ENCODE peak calls at places on chromosomes 4 and X, in six cellular contexts. One of them, this sample, is unnamed.
A peak's percentile ranks its signal among the peaks of the same experiment; 100 is the strongest.

GRCh38 chr4:169062861-169063197 is 52.8 kb upstream of the CBR4 start:
- DNase-seq in occipital lobe: no peak
- DNase-seq in GM20000: no peak
- DNase-seq in H4: peak; percentile 15
- DNase-seq in stimulated activated CD4-positive, alpha-beta T cell treated with anti-CD3 and anti-CD28 coated beads, TNF-alpha, amount 100 ng/mL, for 48 hours: no peak
- DNase-seq in GM06990: no peak
- DNase-seq in this sample: no peak

GRCh38 chr4:90318208-90318607 is 191.0 kb downstream of the CCSER1 start:
- DNase-seq in occipital lobe: no peak
- DNase-seq in GM20000: no peak
- DNase-seq in H4: peak; percentile 86
- DNase-seq in stimulated activated CD4-positive, alpha-beta T cell treated with anti-CD3 and anti-CD28 coated beads, TNF-alpha, amount 100 ng/mL, for 48 hours: no peak
- DNase-seq in GM06990: no peak
- DNase-seq in this sample: peak; percentile 30

GRCh38 chr4:40916880-40917279 is 167.1 kb downstream of the NSUN7 start:
- DNase-seq in occipital lobe: no peak
- DNase-seq in GM20000: peak; percentile 61
- DNase-seq in H4: peak; percentile 50
- DNase-seq in stimulated activated CD4-positive, alpha-beta T cell treated with anti-CD3 and anti-CD28 coated beads, TNF-alpha, amount 100 ng/mL, for 48 hours: peak; percentile 46
- DNase-seq in GM06990: no peak
- DNase-seq in this sample: peak; percentile 28

GRCh38 chr4:117740736-117741135 is 293.6 kb upstream of the NDST3 start:
- DNase-seq in occipital lobe: no peak
- DNase-seq in GM20000: no peak
- DNase-seq in H4: no peak
- DNase-seq in stimulated activated CD4-positive, alpha-beta T cell treated with anti-CD3 and anti-CD28 coated beads, TNF-alpha, amount 100 ng/mL, for 48 hours: no peak
- DNase-seq in GM06990: no peak
- DNase-seq in this sample: no peak

GRCh38 chrX:96729868-96730643 is 45.4 kb downstream of the DIAPH2 start:
- DNase-seq in occipital lobe: no peak
- DNase-seq in GM20000: no peak
- DNase-seq in H4: no peak
- DNase-seq in stimulated activated CD4-positive, alpha-beta T cell treated with anti-CD3 and anti-CD28 coated beads, TNF-alpha, amount 100 ng/mL, for 48 hours: no peak
- DNase-seq in GM06990: no peak
- DNase-seq in this sample: no peak

GRCh38 chr4:181796502-181796901 is 446.7 kb upstream of the TENM3 start:
- DNase-seq in occipital lobe: no peak
- DNase-seq in GM20000: no peak
- DNase-seq in H4: peak; percentile 11
- DNase-seq in stimulated activated CD4-positive, alpha-beta T cell treated with anti-CD3 and anti-CD28 coated beads, TNF-alpha, amount 100 ng/mL, for 48 hours: no peak
- DNase-seq in GM06990: no peak
- DNase-seq in this sample: peak; percentile 79

GRCh38 chrX:53300157-53300556 is 18.8 kb upstream of the IQSEC2 start:
- DNase-seq in occipital lobe: no peak
- DNase-seq in GM20000: no peak
- DNase-seq in H4: no peak
- DNase-seq in stimulated activated CD4-positive, alpha-beta T cell treated with anti-CD3 and anti-CD28 coated beads, TNF-alpha, amount 100 ng/mL, for 48 hours: no peak
- DNase-seq in GM06990: no peak
- DNase-seq in this sample: no peak

GRCh38 chr4:2272026-2272827 is 10.3 kb upstream of the MXD4 start:
- DNase-seq in occipital lobe: no peak
- DNase-seq in GM20000: no peak
- DNase-seq in H4: no peak
- DNase-seq in stimulated activated CD4-positive, alpha-beta T cell treated with anti-CD3 and anti-CD28 coated beads, TNF-alpha, amount 100 ng/mL, for 48 hours: no peak
- DNase-seq in GM06990: no peak
- DNase-seq in this sample: no peak

GRCh38 chrX:102917801-102918200 is 19.3 kb upstream of the RAB40AL start:
- DNase-seq in occipital lobe: no peak
- DNase-seq in GM20000: no peak
- DNase-seq in H4: no peak
- DNase-seq in stimulated activated CD4-positive, alpha-beta T cell treated with anti-CD3 and anti-CD28 coated beads, TNF-alpha, amount 100 ng/mL, for 48 hours: no peak
- DNase-seq in GM06990: no peak
- DNase-seq in this sample: no peak

GRCh38 chrX:19627081-19627480 is 111.8 kb upstream of the MAP3K15 start:
- DNase-seq in occipital lobe: peak; percentile 10
- DNase-seq in GM20000: no peak
- DNase-seq in H4: no peak
- DNase-seq in stimulated activated CD4-positive, alpha-beta T cell treated with anti-CD3 and anti-CD28 coated beads, TNF-alpha, amount 100 ng/mL, for 48 hours: no peak
- DNase-seq in GM06990: no peak
- DNase-seq in this sample: no peak

GRCh38 chr4:26729027-26729426 is 131.6 kb upstream of the STIM2 start:
- DNase-seq in occipital lobe: no peak
- DNase-seq in GM20000: no peak
- DNase-seq in H4: no peak
- DNase-seq in stimulated activated CD4-positive, alpha-beta T cell treated with anti-CD3 and anti-CD28 coated beads, TNF-alpha, amount 100 ng/mL, for 48 hours: no peak
- DNase-seq in GM06990: no peak
- DNase-seq in this sample: no peak

GRCh38 chr4:95367824-95368223 is 180.9 kb downstream of the UNC5C start:
- DNase-seq in occipital lobe: no peak
- DNase-seq in GM20000: no peak
- DNase-seq in H4: no peak
- DNase-seq in stimulated activated CD4-positive, alpha-beta T cell treated with anti-CD3 and anti-CD28 coated beads, TNF-alpha, amount 100 ng/mL, for 48 hours: no peak
- DNase-seq in GM06990: no peak
- DNase-seq in this sample: no peak

GRCh38 chrX:27878862-27879261 is 71.1 kb downstream of the MAGEB10 start:
- DNase-seq in occipital lobe: no peak
- DNase-seq in GM20000: no peak
- DNase-seq in H4: no peak
- DNase-seq in stimulated activated CD4-positive, alpha-beta T cell treated with anti-CD3 and anti-CD28 coated beads, TNF-alpha, amount 100 ng/mL, for 48 hours: no peak
- DNase-seq in GM06990: no peak
- DNase-seq in this sample: no peak

GRCh38 chr4:133584714-133585113 is 435.6 kb downstream of the PCDH10 start:
- DNase-seq in occipital lobe: no peak
- DNase-seq in GM20000: no peak
- DNase-seq in H4: no peak
- DNase-seq in stimulated activated CD4-positive, alpha-beta T cell treated with anti-CD3 and anti-CD28 coated beads, TNF-alpha, amount 100 ng/mL, for 48 hours: no peak
- DNase-seq in GM06990: no peak
- DNase-seq in this sample: no peak

GRCh38 chr4:183098080-183098722 is 856 bp upstream of the WWC2 start:
- DNase-seq in occipital lobe: no peak
- DNase-seq in GM20000: peak; percentile 69
- DNase-seq in H4: no peak
- DNase-seq in stimulated activated CD4-positive, alpha-beta T cell treated with anti-CD3 and anti-CD28 coated beads, TNF-alpha, amount 100 ng/mL, for 48 hours: no peak
- DNase-seq in GM06990: no peak
- DNase-seq in this sample: peak; percentile 32

GRCh38 chrX:2710041-2710471 is 19.0 kb downstream of the CD99 start:
- DNase-seq in occipital lobe: no peak
- DNase-seq in GM20000: no peak
- DNase-seq in H4: no peak
- DNase-seq in stimulated activated CD4-positive, alpha-beta T cell treated with anti-CD3 and anti-CD28 coated beads, TNF-alpha, amount 100 ng/mL, for 48 hours: no peak
- DNase-seq in GM06990: no peak
- DNase-seq in this sample: peak; percentile 57

GRCh38 chr4:151031831-151032605 is 16.9 kb upstream of the LRBA start:
- DNase-seq in occipital lobe: no peak
- DNase-seq in GM20000: peak; percentile 29
- DNase-seq in H4: peak; percentile 43
- DNase-seq in stimulated activated CD4-positive, alpha-beta T cell treated with anti-CD3 and anti-CD28 coated beads, TNF-alpha, amount 100 ng/mL, for 48 hours: no peak
- DNase-seq in GM06990: peak; percentile 43
- DNase-seq in this sample: peak; percentile 59

GRCh38 chrX:38426785-38427184 is 74.4 kb downstream of the OTC start:
- DNase-seq in occipital lobe: no peak
- DNase-seq in GM20000: no peak
- DNase-seq in H4: peak; percentile 14
- DNase-seq in stimulated activated CD4-positive, alpha-beta T cell treated with anti-CD3 and anti-CD28 coated beads, TNF-alpha, amount 100 ng/mL, for 48 hours: no peak
- DNase-seq in GM06990: no peak
- DNase-seq in this sample: peak; percentile 9

GRCh38 chrX:69323786-69324720 is 158.8 kb upstream of the PJA1 start:
- DNase-seq in occipital lobe: no peak
- DNase-seq in GM20000: no peak
- DNase-seq in H4: no peak
- DNase-seq in stimulated activated CD4-positive, alpha-beta T cell treated with anti-CD3 and anti-CD28 coated beads, TNF-alpha, amount 100 ng/mL, for 48 hours: no peak
- DNase-seq in GM06990: no peak
- DNase-seq in this sample: no peak

GRCh38 chr4:2096073-2096609 is 37.0 kb downstream of the NAT8L start:
- DNase-seq in occipital lobe: no peak
- DNase-seq in GM20000: no peak
- DNase-seq in H4: no peak
- DNase-seq in stimulated activated CD4-positive, alpha-beta T cell treated with anti-CD3 and anti-CD28 coated beads, TNF-alpha, amount 100 ng/mL, for 48 hours: no peak
- DNase-seq in GM06990: no peak
- DNase-seq in this sample: no peak

GRCh38 chr4:123838426-123838825 is 441.8 kb downstream of the SPRY1 start:
- DNase-seq in occipital lobe: no peak
- DNase-seq in GM20000: no peak
- DNase-seq in H4: no peak
- DNase-seq in stimulated activated CD4-positive, alpha-beta T cell treated with anti-CD3 and anti-CD28 coated beads, TNF-alpha, amount 100 ng/mL, for 48 hours: no peak
- DNase-seq in GM06990: no peak
- DNase-seq in this sample: no peak

GRCh38 chr4:107988763-107989035 is 990 bp upstream of the HADH start:
- DNase-seq in occipital lobe: no peak
- DNase-seq in GM20000: no peak
- DNase-seq in H4: no peak
- DNase-seq in stimulated activated CD4-positive, alpha-beta T cell treated with anti-CD3 and anti-CD28 coated beads, TNF-alpha, amount 100 ng/mL, for 48 hours: no peak
- DNase-seq in GM06990: no peak
- DNase-seq in this sample: no peak

GRCh38 chrX:130025256-130025655 is 42.8 kb downstream of the BCORL1 start:
- DNase-seq in occipital lobe: no peak
- DNase-seq in GM20000: no peak
- DNase-seq in H4: no peak
- DNase-seq in stimulated activated CD4-positive, alpha-beta T cell treated with anti-CD3 and anti-CD28 coated beads, TNF-alpha, amount 100 ng/mL, for 48 hours: no peak
- DNase-seq in GM06990: no peak
- DNase-seq in this sample: no peak

GRCh38 chr4:136967069-136967468 is 565.2 kb downstream of the PCDH18 start:
- DNase-seq in occipital lobe: no peak
- DNase-seq in GM20000: no peak
- DNase-seq in H4: no peak
- DNase-seq in stimulated activated CD4-positive, alpha-beta T cell treated with anti-CD3 and anti-CD28 coated beads, TNF-alpha, amount 100 ng/mL, for 48 hours: no peak
- DNase-seq in GM06990: no peak
- DNase-seq in this sample: no peak

GRCh38 chr4:77695769-77696168 is 90.1 kb downstream of the CXCL13 start:
- DNase-seq in occipital lobe: no peak
- DNase-seq in GM20000: no peak
- DNase-seq in H4: peak; percentile 95
- DNase-seq in stimulated activated CD4-positive, alpha-beta T cell treated with anti-CD3 and anti-CD28 coated beads, TNF-alpha, amount 100 ng/mL, for 48 hours: no peak
- DNase-seq in GM06990: no peak
- DNase-seq in this sample: peak; percentile 86

GRCh38 chrX:132744470-132744869 is 214.0 kb downstream of the HS6ST2 start:
- DNase-seq in occipital lobe: no peak
- DNase-seq in GM20000: no peak
- DNase-seq in H4: no peak
- DNase-seq in stimulated activated CD4-positive, alpha-beta T cell treated with anti-CD3 and anti-CD28 coated beads, TNF-alpha, amount 100 ng/mL, for 48 hours: no peak
- DNase-seq in GM06990: no peak
- DNase-seq in this sample: no peak

GRCh38 chr4:4256799-4257198 is 8.8 kb upstream of the TMEM128 start:
- DNase-seq in occipital lobe: peak; percentile 12
- DNase-seq in GM20000: no peak
- DNase-seq in H4: no peak
- DNase-seq in stimulated activated CD4-positive, alpha-beta T cell treated with anti-CD3 and anti-CD28 coated beads, TNF-alpha, amount 100 ng/mL, for 48 hours: no peak
- DNase-seq in GM06990: no peak
- DNase-seq in this sample: no peak

GRCh38 chr4:109302366-109303140 is at the start of gene COL25A1:
- DNase-seq in occipital lobe: no peak
- DNase-seq in GM20000: peak; percentile 31
- DNase-seq in H4: no peak
- DNase-seq in stimulated activated CD4-positive, alpha-beta T cell treated with anti-CD3 and anti-CD28 coated beads, TNF-alpha, amount 100 ng/mL, for 48 hours: no peak
- DNase-seq in GM06990: peak; percentile 8
- DNase-seq in this sample: peak; percentile 69

GRCh38 chr4:34181891-34182290 is 2062.4 kb downstream of the ARAP2 start:
- DNase-seq in occipital lobe: no peak
- DNase-seq in GM20000: no peak
- DNase-seq in H4: peak; percentile 72
- DNase-seq in stimulated activated CD4-positive, alpha-beta T cell treated with anti-CD3 and anti-CD28 coated beads, TNF-alpha, amount 100 ng/mL, for 48 hours: no peak
- DNase-seq in GM06990: no peak
- DNase-seq in this sample: no peak

GRCh38 chrX:44785652-44786051 is 58.2 kb upstream of the DUSP21 start:
- DNase-seq in occipital lobe: no peak
- DNase-seq in GM20000: no peak
- DNase-seq in H4: no peak
- DNase-seq in stimulated activated CD4-positive, alpha-beta T cell treated with anti-CD3 and anti-CD28 coated beads, TNF-alpha, amount 100 ng/mL, for 48 hours: no peak
- DNase-seq in GM06990: no peak
- DNase-seq in this sample: peak; percentile 78

GRCh38 chr4:123569541-123569940 is 172.9 kb downstream of the SPRY1 start:
- DNase-seq in occipital lobe: no peak
- DNase-seq in GM20000: no peak
- DNase-seq in H4: no peak
- DNase-seq in stimulated activated CD4-positive, alpha-beta T cell treated with anti-CD3 and anti-CD28 coated beads, TNF-alpha, amount 100 ng/mL, for 48 hours: no peak
- DNase-seq in GM06990: no peak
- DNase-seq in this sample: no peak

GRCh38 chr4:114512595-114513295 is 85.9 kb upstream of the UGT8 start:
- DNase-seq in occipital lobe: no peak
- DNase-seq in GM20000: no peak
- DNase-seq in H4: no peak
- DNase-seq in stimulated activated CD4-positive, alpha-beta T cell treated with anti-CD3 and anti-CD28 coated beads, TNF-alpha, amount 100 ng/mL, for 48 hours: no peak
- DNase-seq in GM06990: no peak
- DNase-seq in this sample: no peak

GRCh38 chrX:21638311-21638710 is 19.8 kb downstream of the KLHL34 start:
- DNase-seq in occipital lobe: no peak
- DNase-seq in GM20000: no peak
- DNase-seq in H4: no peak
- DNase-seq in stimulated activated CD4-positive, alpha-beta T cell treated with anti-CD3 and anti-CD28 coated beads, TNF-alpha, amount 100 ng/mL, for 48 hours: no peak
- DNase-seq in GM06990: no peak
- DNase-seq in this sample: no peak

GRCh38 chrX:133333154-133333750 is 82.0 kb downstream of the GPC4 start:
- DNase-seq in occipital lobe: no peak
- DNase-seq in GM20000: no peak
- DNase-seq in H4: no peak
- DNase-seq in stimulated activated CD4-positive, alpha-beta T cell treated with anti-CD3 and anti-CD28 coated beads, TNF-alpha, amount 100 ng/mL, for 48 hours: no peak
- DNase-seq in GM06990: no peak
- DNase-seq in this sample: no peak

GRCh38 chr4:95729596-95729995 is 110.3 kb upstream of the PDHA2 start:
- DNase-seq in occipital lobe: no peak
- DNase-seq in GM20000: no peak
- DNase-seq in H4: no peak
- DNase-seq in stimulated activated CD4-positive, alpha-beta T cell treated with anti-CD3 and anti-CD28 coated beads, TNF-alpha, amount 100 ng/mL, for 48 hours: no peak
- DNase-seq in GM06990: no peak
- DNase-seq in this sample: no peak

GRCh38 chrX:2374086-2374485 is 126.7 kb downstream of the DHRSX start:
- DNase-seq in occipital lobe: no peak
- DNase-seq in GM20000: no peak
- DNase-seq in H4: peak; percentile 19
- DNase-seq in stimulated activated CD4-positive, alpha-beta T cell treated with anti-CD3 and anti-CD28 coated beads, TNF-alpha, amount 100 ng/mL, for 48 hours: no peak
- DNase-seq in GM06990: no peak
- DNase-seq in this sample: no peak